ENCODE peak calls at places on chromosomes 2 and 18, in seven cellular contexts. One of them, this sample, is unnamed.

GRCh38 chr2:41283079-41283765 is 764.6 kb upstream of the PKDCC start:
- DNase-seq in foreskin melanocyte: no peak
- DNase-seq in AG20443: no peak
- DNase-seq in sciatic nerve: no peak
- DNase-seq in GM06990: no peak
- DNase-seq in dermis microvascular lymphatic vessel endothelial cell: no peak
- DNase-seq in HL-60: no peak
- DNase-seq in this sample: no peak

GRCh38 chr18:77100751-77101355 is 31.7 kb downstream of the MBP start:
- DNase-seq in sciatic nerve: peak
- DNase-seq in AG20443: no peak
- DNase-seq in HL-60: no peak
- DNase-seq in foreskin melanocyte: no peak
- DNase-seq in GM06990: no peak
- DNase-seq in dermis microvascular lymphatic vessel endothelial cell: no peak
- DNase-seq in this sample: no peak

GRCh38 chr2:147937744-147938349 is 82.7 kb downstream of the ORC4 start:
- DNase-seq in GM06990: no peak
- DNase-seq in AG20443: peak
- DNase-seq in dermis microvascular lymphatic vessel endothelial cell: peak
- DNase-seq in foreskin melanocyte: no peak
- DNase-seq in sciatic nerve: no peak
- DNase-seq in HL-60: peak
- DNase-seq in this sample: peak

GRCh38 chr2:159195719-159196118 is 90.8 kb downstream of the WDSUB1 start:
- DNase-seq in AG20443: no peak
- DNase-seq in HL-60: no peak
- DNase-seq in GM06990: no peak
- DNase-seq in dermis microvascular lymphatic vessel endothelial cell: no peak
- DNase-seq in foreskin melanocyte: no peak
- DNase-seq in sciatic nerve: no peak
- DNase-seq in this sample: no peak

GRCh38 chr2:18861951-18862350 is 272.6 kb upstream of the NT5C1B start:
- DNase-seq in sciatic nerve: no peak
- DNase-seq in HL-60: no peak
- DNase-seq in dermis microvascular lymphatic vessel endothelial cell: peak
- DNase-seq in GM06990: no peak
- DNase-seq in foreskin melanocyte: no peak
- DNase-seq in AG20443: no peak
- DNase-seq in this sample: no peak

GRCh38 chr2:216424305-216424704 is 12.0 kb downstream of the SMARCAL1 start:
- DNase-seq in HL-60: no peak
- DNase-seq in AG20443: peak
- DNase-seq in foreskin melanocyte: no peak
- DNase-seq in sciatic nerve: no peak
- DNase-seq in GM06990: no peak
- DNase-seq in dermis microvascular lymphatic vessel endothelial cell: no peak
- DNase-seq in this sample: no peak

GRCh38 chr2:29462293-29462692 is 347.1 kb downstream of the CLIP4 start:
- DNase-seq in HL-60: no peak
- DNase-seq in dermis microvascular lymphatic vessel endothelial cell: no peak
- DNase-seq in AG20443: peak
- DNase-seq in GM06990: no peak
- DNase-seq in sciatic nerve: no peak
- DNase-seq in foreskin melanocyte: no peak
- DNase-seq in this sample: no peak

GRCh38 chr2:65778126-65778525 is 345.7 kb upstream of the SPRED2 start:
- DNase-seq in GM06990: no peak
- DNase-seq in dermis microvascular lymphatic vessel endothelial cell: no peak
- DNase-seq in foreskin melanocyte: no peak
- DNase-seq in HL-60: no peak
- DNase-seq in AG20443: no peak
- DNase-seq in sciatic nerve: no peak
- DNase-seq in this sample: no peak

GRCh38 chr2:15316370-15316814 is 244.7 kb downstream of the NBAS start:
- DNase-seq in sciatic nerve: no peak
- DNase-seq in foreskin melanocyte: no peak
- DNase-seq in HL-60: no peak
- DNase-seq in GM06990: no peak
- DNase-seq in AG20443: no peak
- DNase-seq in dermis microvascular lymphatic vessel endothelial cell: no peak
- DNase-seq in this sample: no peak

GRCh38 chr18:55018602-55019001 is 59.3 kb upstream of the CCDC68 start:
- DNase-seq in GM06990: no peak
- DNase-seq in foreskin melanocyte: peak
- DNase-seq in HL-60: no peak
- DNase-seq in sciatic nerve: no peak
- DNase-seq in dermis microvascular lymphatic vessel endothelial cell: no peak
- DNase-seq in AG20443: peak
- DNase-seq in this sample: no peak

GRCh38 chr2:1664076-1664605 is 80.2 kb downstream of the PXDN start:
- DNase-seq in HL-60: no peak
- DNase-seq in GM06990: no peak
- DNase-seq in dermis microvascular lymphatic vessel endothelial cell: no peak
- DNase-seq in foreskin melanocyte: no peak
- DNase-seq in sciatic nerve: no peak
- DNase-seq in AG20443: no peak
- DNase-seq in this sample: no peak

GRCh38 chr2:86786001-86786536 is 4.6 kb downstream of the CD8A start:
- DNase-seq in AG20443: no peak
- DNase-seq in sciatic nerve: no peak
- DNase-seq in dermis microvascular lymphatic vessel endothelial cell: no peak
- DNase-seq in foreskin melanocyte: no peak
- DNase-seq in GM06990: no peak
- DNase-seq in HL-60: no peak
- DNase-seq in this sample: no peak

GRCh38 chr2:222964632-222965031 is 87.4 kb upstream of the KCNE4 start:
- DNase-seq in dermis microvascular lymphatic vessel endothelial cell: no peak
- DNase-seq in HL-60: no peak
- DNase-seq in sciatic nerve: no peak
- DNase-seq in GM06990: no peak
- DNase-seq in AG20443: no peak
- DNase-seq in foreskin melanocyte: no peak
- DNase-seq in this sample: no peak

GRCh38 chr2:233481368-233482142 is 85.0 kb downstream of the USP40 start:
- DNase-seq in foreskin melanocyte: no peak
- DNase-seq in dermis microvascular lymphatic vessel endothelial cell: no peak
- DNase-seq in HL-60: no peak
- DNase-seq in GM06990: no peak
- DNase-seq in sciatic nerve: peak
- DNase-seq in AG20443: no peak
- DNase-seq in this sample: no peak

GRCh38 chr2:12321017-12321641 is 395.6 kb upstream of the TRIB2 start:
- DNase-seq in HL-60: no peak
- DNase-seq in GM06990: no peak
- DNase-seq in sciatic nerve: no peak
- DNase-seq in foreskin melanocyte: peak
- DNase-seq in dermis microvascular lymphatic vessel endothelial cell: no peak
- DNase-seq in AG20443: peak
- DNase-seq in this sample: no peak

GRCh38 chr2:12083713-12084420 is 337.4 kb downstream of the LPIN1 start:
- DNase-seq in HL-60: no peak
- DNase-seq in foreskin melanocyte: no peak
- DNase-seq in AG20443: no peak
- DNase-seq in GM06990: no peak
- DNase-seq in dermis microvascular lymphatic vessel endothelial cell: no peak
- DNase-seq in sciatic nerve: no peak
- DNase-seq in this sample: no peak

GRCh38 chr2:12456293-12457151 is 260.2 kb upstream of the TRIB2 start:
- DNase-seq in foreskin melanocyte: peak
- DNase-seq in GM06990: peak
- DNase-seq in HL-60: peak
- DNase-seq in sciatic nerve: peak
- DNase-seq in AG20443: peak
- DNase-seq in dermis microvascular lymphatic vessel endothelial cell: peak
- DNase-seq in this sample: no peak

GRCh38 chr18:10252952-10253680 is 201.3 kb upstream of the APCDD1 start:
- DNase-seq in dermis microvascular lymphatic vessel endothelial cell: no peak
- DNase-seq in HL-60: no peak
- DNase-seq in foreskin melanocyte: no peak
- DNase-seq in GM06990: no peak
- DNase-seq in AG20443: no peak
- DNase-seq in sciatic nerve: no peak
- DNase-seq in this sample: no peak

GRCh38 chr2:3148716-3149115 is 228.9 kb downstream of the EIPR1 start:
- DNase-seq in GM06990: no peak
- DNase-seq in AG20443: no peak
- DNase-seq in dermis microvascular lymphatic vessel endothelial cell: no peak
- DNase-seq in sciatic nerve: no peak
- DNase-seq in foreskin melanocyte: no peak
- DNase-seq in HL-60: no peak
- DNase-seq in this sample: no peak

GRCh38 chr2:73075477-73076373 is 4.2 kb upstream of the SFXN5 start:
- DNase-seq in GM06990: no peak
- DNase-seq in AG20443: no peak
- DNase-seq in dermis microvascular lymphatic vessel endothelial cell: no peak
- DNase-seq in foreskin melanocyte: no peak
- DNase-seq in HL-60: no peak
- DNase-seq in sciatic nerve: no peak
- DNase-seq in this sample: no peak

GRCh38 chr2:122019729-122020128 is 264.3 kb downstream of the TSN start:
- DNase-seq in foreskin melanocyte: peak
- DNase-seq in GM06990: no peak
- DNase-seq in sciatic nerve: no peak
- DNase-seq in AG20443: no peak
- DNase-seq in dermis microvascular lymphatic vessel endothelial cell: no peak
- DNase-seq in HL-60: no peak
- DNase-seq in this sample: no peak

GRCh38 chr2:20532634-20533437 is 86.0 kb downstream of the RHOB start:
- DNase-seq in sciatic nerve: no peak
- DNase-seq in AG20443: no peak
- DNase-seq in dermis microvascular lymphatic vessel endothelial cell: no peak
- DNase-seq in GM06990: no peak
- DNase-seq in foreskin melanocyte: no peak
- DNase-seq in HL-60: no peak
- DNase-seq in this sample: no peak

GRCh38 chr2:67663776-67664175 is 266.6 kb downstream of the ETAA1 start:
- DNase-seq in AG20443: no peak
- DNase-seq in foreskin melanocyte: no peak
- DNase-seq in sciatic nerve: no peak
- DNase-seq in dermis microvascular lymphatic vessel endothelial cell: no peak
- DNase-seq in HL-60: no peak
- DNase-seq in GM06990: no peak
- DNase-seq in this sample: no peak

GRCh38 chr2:84906900-84907714 is 1.7 kb downstream of the TMSB10 start:
- DNase-seq in AG20443: peak
- DNase-seq in dermis microvascular lymphatic vessel endothelial cell: peak
- DNase-seq in sciatic nerve: peak
- DNase-seq in foreskin melanocyte: peak
- DNase-seq in HL-60: peak
- DNase-seq in GM06990: peak
- DNase-seq in this sample: peak

GRCh38 chr2:106020821-106021316 is 173.2 kb downstream of the UXS1 start:
- DNase-seq in sciatic nerve: no peak
- DNase-seq in dermis microvascular lymphatic vessel endothelial cell: no peak
- DNase-seq in GM06990: no peak
- DNase-seq in AG20443: no peak
- DNase-seq in HL-60: no peak
- DNase-seq in foreskin melanocyte: no peak
- DNase-seq in this sample: no peak

GRCh38 chr2:240511351-240512108 is 46.3 kb downstream of the ANKMY1 start:
- DNase-seq in foreskin melanocyte: no peak
- DNase-seq in dermis microvascular lymphatic vessel endothelial cell: no peak
- DNase-seq in sciatic nerve: peak
- DNase-seq in GM06990: no peak
- DNase-seq in HL-60: no peak
- DNase-seq in AG20443: no peak
- DNase-seq in this sample: no peak

GRCh38 chr2:46294185-46294836 is 2.9 kb upstream of the EPAS1 start:
- DNase-seq in sciatic nerve: no peak
- DNase-seq in foreskin melanocyte: no peak
- DNase-seq in GM06990: no peak
- DNase-seq in AG20443: peak
- DNase-seq in HL-60: no peak
- DNase-seq in dermis microvascular lymphatic vessel endothelial cell: no peak
- DNase-seq in this sample: peak

GRCh38 chr18:43914017-43914416 is 636.7 kb upstream of the SYT4 start:
- DNase-seq in GM06990: no peak
- DNase-seq in dermis microvascular lymphatic vessel endothelial cell: no peak
- DNase-seq in foreskin melanocyte: no peak
- DNase-seq in sciatic nerve: no peak
- DNase-seq in HL-60: no peak
- DNase-seq in AG20443: no peak
- DNase-seq in this sample: no peak

GRCh38 chr2:201151127-201152074 is 31.5 kb upstream of the CASP10 start:
- DNase-seq in sciatic nerve: no peak
- DNase-seq in GM06990: peak
- DNase-seq in HL-60: peak
- DNase-seq in foreskin melanocyte: peak
- DNase-seq in AG20443: peak
- DNase-seq in dermis microvascular lymphatic vessel endothelial cell: peak
- DNase-seq in this sample: no peak

GRCh38 chr2:117980381-117980780 is 33.5 kb downstream of the CCDC93 start:
- DNase-seq in GM06990: no peak
- DNase-seq in foreskin melanocyte: no peak
- DNase-seq in AG20443: peak
- DNase-seq in dermis microvascular lymphatic vessel endothelial cell: no peak
- DNase-seq in sciatic nerve: no peak
- DNase-seq in HL-60: no peak
- DNase-seq in this sample: no peak

GRCh38 chr18:9968081-9968848 is 54.4 kb downstream of the VAPA start:
- DNase-seq in dermis microvascular lymphatic vessel endothelial cell: no peak
- DNase-seq in GM06990: no peak
- DNase-seq in foreskin melanocyte: no peak
- DNase-seq in HL-60: no peak
- DNase-seq in sciatic nerve: no peak
- DNase-seq in AG20443: peak
- DNase-seq in this sample: no peak

GRCh38 chr2:150076281-150076680 is 411.2 kb downstream of the RND3 start:
- DNase-seq in foreskin melanocyte: peak
- DNase-seq in HL-60: no peak
- DNase-seq in AG20443: peak
- DNase-seq in GM06990: no peak
- DNase-seq in sciatic nerve: no peak
- DNase-seq in dermis microvascular lymphatic vessel endothelial cell: no peak
- DNase-seq in this sample: no peak

GRCh38 chr2:70116936-70117554 is 29.8 kb downstream of the PCBP1 start:
- DNase-seq in sciatic nerve: no peak
- DNase-seq in foreskin melanocyte: no peak
- DNase-seq in HL-60: no peak
- DNase-seq in GM06990: no peak
- DNase-seq in dermis microvascular lymphatic vessel endothelial cell: no peak
- DNase-seq in AG20443: no peak
- DNase-seq in this sample: no peak

GRCh38 chr2:37779123-37779522 is 107.7 kb upstream of the CDC42EP3 start:
- DNase-seq in foreskin melanocyte: no peak
- DNase-seq in sciatic nerve: no peak
- DNase-seq in GM06990: no peak
- DNase-seq in dermis microvascular lymphatic vessel endothelial cell: no peak
- DNase-seq in HL-60: no peak
- DNase-seq in AG20443: no peak
- DNase-seq in this sample: no peak

GRCh38 chr2:69616755-69617154 is 26.8 kb downstream of the AAK1 start:
- DNase-seq in sciatic nerve: no peak
- DNase-seq in foreskin melanocyte: no peak
- DNase-seq in HL-60: peak
- DNase-seq in AG20443: no peak
- DNase-seq in GM06990: peak
- DNase-seq in dermis microvascular lymphatic vessel endothelial cell: peak
- DNase-seq in this sample: no peak

GRCh38 chr2:36965751-36966369 is 476 bp downstream of the STRN start:
- DNase-seq in AG20443: peak
- DNase-seq in GM06990: peak
- DNase-seq in sciatic nerve: peak
- DNase-seq in HL-60: no peak
- DNase-seq in dermis microvascular lymphatic vessel endothelial cell: no peak
- DNase-seq in foreskin melanocyte: peak
- DNase-seq in this sample: peak

GRCh38 chr2:156803243-156803642 is 367.1 kb downstream of the GPD2 start:
- DNase-seq in AG20443: no peak
- DNase-seq in foreskin melanocyte: no peak
- DNase-seq in dermis microvascular lymphatic vessel endothelial cell: no peak
- DNase-seq in GM06990: no peak
- DNase-seq in HL-60: no peak
- DNase-seq in sciatic nerve: no peak
- DNase-seq in this sample: peak

GRCh38 chr2:160042054-160042453 is 20.4 kb downstream of the PLA2R1 start:
- DNase-seq in HL-60: no peak
- DNase-seq in AG20443: no peak
- DNase-seq in foreskin melanocyte: no peak
- DNase-seq in dermis microvascular lymphatic vessel endothelial cell: no peak
- DNase-seq in sciatic nerve: no peak
- DNase-seq in GM06990: no peak
- DNase-seq in this sample: no peak